ENCODE peak calls at places on chromosomes 13 and 19, in seven cellular contexts. H is activated T-helper 2 cell treated with anti-CD3 and anti-CD28 coated beads, Interferon-gamma antibody, Interleukin-2, Interleukin-4, amounts not matched to agents 10 μg/mL and 5 μg/mL and 100 μg/mL, durations not matched to agents 14 hours and 24 hours and 36 hours; M is CD4-positive, CD25-positive, alpha-beta regulatory T cell; S is A549; R is AG04449; B is activated CD4-positive, CD25-positive, alpha-beta regulatory T cell; Z is GM13976. A is an unnamed sample.

GRCh38 chr13:73158851-73159250 is 100.0 kb downstream of the KLF5 start:
- DNase-seq in H (no peak), M (no peak), S (peak), R (no peak), B (no peak), Z (no peak), A (no peak)

GRCh38 chr13:113552786-113553540 is 31.6 kb upstream of the TFDP1 start:
- DNase-seq in H (no peak), M (no peak), S (no peak), R (no peak), B (no peak), Z (no peak), A (peak)

GRCh38 chr13:45792827-45793303 is 58.7 kb downstream of the SIAH3 start:
- DNase-seq in H (no peak), M (no peak), S (no peak), R (no peak), B (no peak), Z (no peak), A (peak)

GRCh38 chr19:6264077-6264445 is 15.7 kb downstream of the MLLT1 start:
- DNase-seq in H (no peak), M (no peak), S (no peak), R (no peak), B (no peak), Z (no peak), A (no peak)

GRCh38 chr13:20001351-20001750 is 42.8 kb downstream of the ZMYM2 start:
- DNase-seq in H (no peak), M (no peak), S (no peak), R (no peak), B (no peak), Z (no peak), A (no peak)

GRCh38 chr13:109787135-109787954 is 962 bp upstream of the IRS2 start:
- DNase-seq in H (no peak), M (peak), S (no peak), R (no peak), B (peak), Z (no peak), A (peak)

GRCh38 chr19:4976412-4977298 is 7.7 kb downstream of the KDM4B start:
- DNase-seq in H (no peak), M (no peak), S (peak), R (no peak), B (no peak), Z (no peak), A (peak)

GRCh38 chr19:5048091-5048726 is 79.3 kb downstream of the KDM4B start:
- DNase-seq in H (peak), M (peak), S (peak), R (no peak), B (peak), Z (peak), A (peak)

GRCh38 chr19:13795595-13796300 is 505 bp downstream of the ZSWIM4 start:
- DNase-seq in H (no peak), M (no peak), S (peak), R (no peak), B (no peak), Z (peak), A (no peak)

GRCh38 chr19:39400997-39401548 is 5.6 kb upstream of the ZFP36 start:
- DNase-seq in H (no peak), M (no peak), S (peak), R (no peak), B (no peak), Z (no peak), A (peak)

GRCh38 chr13:99686944-99687382 is 185.7 kb downstream of the TM9SF2 start:
- DNase-seq in H (no peak), M (no peak), S (no peak), R (no peak), B (no peak), Z (no peak), A (no peak)

GRCh38 chr19:15072930-15073647 is 8.9 kb upstream of the OR1I1 start:
- DNase-seq in H (no peak), M (no peak), S (no peak), R (no peak), B (no peak), Z (no peak), A (no peak)

GRCh38 chr13:19781526-19781925 is 1.2 kb downstream of the PSPC1 start:
- DNase-seq in H (no peak), M (no peak), S (peak), R (no peak), B (no peak), Z (no peak), A (no peak)

GRCh38 chr13:100634686-100635085 is 39.9 kb downstream of the TMTC4 start:
- DNase-seq in H (no peak), M (no peak), S (no peak), R (no peak), B (no peak), Z (no peak), A (no peak)

GRCh38 chr19:10450853-10451609 is 30.7 kb downstream of the PDE4A start:
- DNase-seq in H (no peak), M (no peak), S (peak), R (no peak), B (no peak), Z (no peak), A (no peak)

GRCh38 chr19:18541992-18542935 is 1.1 kb downstream of the FKBP8 start:
- DNase-seq in H (no peak), M (no peak), S (no peak), R (no peak), B (no peak), Z (peak), A (no peak)

GRCh38 chr13:88281846-88282245 is 610.7 kb downstream of the SLITRK5 start:
- DNase-seq in H (no peak), M (no peak), S (no peak), R (no peak), B (no peak), Z (no peak), A (no peak)

GRCh38 chr13:101523732-101524131 is 71.3 kb downstream of the ITGBL1 start:
- DNase-seq in H (no peak), M (no peak), S (no peak), R (no peak), B (no peak), Z (no peak), A (peak)

GRCh38 chr19:51586103-51586728 is 15.1 kb downstream of the ZNF175 start:
- DNase-seq in H (no peak), M (no peak), S (no peak), R (no peak), B (no peak), Z (no peak), A (no peak)

GRCh38 chr13:38386421-38386820 is 36.8 kb downstream of the UFM1 start:
- DNase-seq in H (no peak), M (no peak), S (no peak), R (no peak), B (no peak), Z (no peak), A (no peak)

GRCh38 chr19:1073063-1073955 is 6.3 kb downstream of the ARHGAP45 start:
- DNase-seq in H (no peak), M (no peak), S (no peak), R (no peak), B (no peak), Z (no peak), A (no peak)

GRCh38 chr13:112510987-112511715 is 76.8 kb downstream of the TUBGCP3 start:
- DNase-seq in H (no peak), M (no peak), S (no peak), R (no peak), B (no peak), Z (no peak), A (no peak)

GRCh38 chr13:25064396-25064795 is 31.5 kb upstream of the PABPC3 start:
- DNase-seq in H (no peak), M (no peak), S (no peak), R (no peak), B (no peak), Z (no peak), A (no peak)

GRCh38 chr13:42422681-42423080 is 150.7 kb downstream of the AKAP11 start:
- DNase-seq in H (no peak), M (no peak), S (no peak), R (no peak), B (no peak), Z (no peak), A (no peak)

GRCh38 chr13:85650613-85651012 is 148.6 kb downstream of the SLITRK6 start:
- DNase-seq in H (no peak), M (no peak), S (no peak), R (no peak), B (no peak), Z (no peak), A (no peak)

GRCh38 chr19:6590458-6591319 is at the start of gene CD70:
- DNase-seq in H (peak), M (peak), S (peak), R (no peak), B (no peak), Z (peak), A (no peak)

GRCh38 chr19:277581-278165 is 13.5 kb downstream of the PLPP2 start:
- DNase-seq in H (no peak), M (no peak), S (no peak), R (no peak), B (no peak), Z (no peak), A (no peak)

GRCh38 chr13:40777166-40777956 is 6.4 kb upstream of the MRPS31 start:
- DNase-seq in H (peak), M (peak), S (peak), R (no peak), B (no peak), Z (peak), A (no peak)

GRCh38 chr19:40530091-40530901 is 46.4 kb upstream of the SHKBP1 start:
- DNase-seq in H (no peak), M (no peak), S (no peak), R (no peak), B (no peak), Z (peak), A (no peak)

GRCh38 chr19:51259348-51260245 is 8.7 kb downstream of the SIGLECL1 start:
- DNase-seq in H (peak), M (peak), S (peak), R (no peak), B (no peak), Z (peak), A (no peak)

GRCh38 chr19:44071824-44072542 is at the start of gene ZNF284:
- DNase-seq in H (peak), M (peak), S (peak), R (peak), B (peak), Z (peak), A (peak)

GRCh38 chr19:18007605-18007938 is 398 bp upstream of the ARRDC2 start:
- DNase-seq in H (no peak), M (no peak), S (no peak), R (no peak), B (no peak), Z (no peak), A (peak)

GRCh38 chr13:110242615-110243014 is 64.3 kb downstream of the COL4A1 start:
- DNase-seq in H (no peak), M (no peak), S (no peak), R (no peak), B (no peak), Z (no peak), A (peak)

GRCh38 chr19:35585844-35586243 is at the start of gene PMIS2:
- DNase-seq in H (no peak), M (no peak), S (peak), R (no peak), B (no peak), Z (no peak), A (no peak)

GRCh38 chr19:3366104-3366760 is at the start of gene NFIC:
- DNase-seq in H (no peak), M (no peak), S (peak), R (peak), B (no peak), Z (peak), A (peak)

GRCh38 chr13:31469377-31469776 is 269.6 kb downstream of the B3GLCT start:
- DNase-seq in H (no peak), M (no peak), S (no peak), R (no peak), B (no peak), Z (no peak), A (no peak)

GRCh38 chr13:96544965-96545364 is 449.3 kb downstream of the OXGR1 start:
- DNase-seq in H (no peak), M (no peak), S (no peak), R (no peak), B (no peak), Z (no peak), A (no peak)

A was measured in coronary artery.